ENCODE peak calls at places on chromosomes 13 and 19, in ten cellular contexts. J is activated gamma-delta T cell treated with anti-CD3 and anti-CD28 coated beads, Interleukin-2, amount 50 U/mL, for 16 hours; K is naive thymus-derived CD4-positive, alpha-beta T cell; L is iris pigment epithelial cell; Q is NT2/D1; U is T-helper 1 cell; G is AG04449; M is left kidney; O is fibroblast of villous mesenchyme; D is NK-92 treated with Interleukin-12 subunit alpha and Interleukin-12 subunit beta, amount 100 ng/mL, for 24 hours. B is an unnamed sample.

GRCh38 chr19:55624109-55625003 is at the start of gene ZNF784:
- DNase-seq in O (peak), J (peak), M (peak), K (peak), U (peak), L (peak), G (no peak), Q (peak), D (peak), B (peak)

GRCh38 chr13:114074671-114075315 is 57.6 kb downstream of the RASA3 start:
- DNase-seq in U (no peak), L (no peak), K (no peak), D (no peak), Q (no peak), O (no peak), G (no peak), M (no peak), J (no peak), B (no peak)

GRCh38 chr19:8208119-8208709 is 956 bp upstream of the CERS4 start:
- DNase-seq in Q (no peak), J (no peak), K (no peak), U (no peak), L (no peak), G (no peak), O (no peak), M (peak), D (no peak), B (no peak)

GRCh38 chr13:27372896-27373295 is 51.5 kb upstream of the GTF3A start:
- DNase-seq in M (peak), Q (no peak), G (no peak), D (no peak), O (no peak), K (no peak), J (no peak), L (no peak), U (no peak), B (peak)

GRCh38 chr19:58261600-58261967 is 17.2 kb upstream of the ZNF8 start:
- DNase-seq in D (no peak), G (no peak), U (no peak), M (no peak), K (no peak), L (no peak), J (no peak), O (no peak), Q (no peak), B (peak)

GRCh38 chr19:35352448-35353304 is 5.0 kb downstream of the FFAR1 start:
- DNase-seq in L (peak), U (peak), Q (peak), O (peak), D (peak), G (peak), K (peak), J (peak), M (peak), B (peak)

GRCh38 chr19:47549341-47549768 is 23.6 kb downstream of the ZNF541 start:
- DNase-seq in M (no peak), D (no peak), K (no peak), J (no peak), G (no peak), Q (no peak), U (no peak), L (no peak), O (no peak), B (no peak)

GRCh38 chr13:47481521-47481920 is 519.6 kb downstream of the SUCLA2 start:
- DNase-seq in M (no peak), G (no peak), D (no peak), J (no peak), L (no peak), Q (no peak), U (no peak), K (no peak), O (no peak), B (peak)

GRCh38 chr13:27820524-27821482 is 28.5 kb downstream of the GSX1 start:
- DNase-seq in J (no peak), O (no peak), G (no peak), D (no peak), L (no peak), K (no peak), U (no peak), Q (no peak), M (no peak), B (peak)

GRCh38 chr13:44347301-44347700 is 26.3 kb upstream of the SERP2 start:
- DNase-seq in Q (no peak), J (no peak), M (no peak), O (no peak), K (no peak), U (no peak), D (no peak), L (no peak), G (no peak), B (no peak)

GRCh38 chr13:110388141-110388943 is 81.3 kb downstream of the COL4A2 start:
- DNase-seq in M (peak), U (no peak), G (no peak), K (no peak), L (peak), O (peak), Q (no peak), D (no peak), J (no peak), B (peak)

GRCh38 chr19:50735869-50736268 is 12.7 kb downstream of the CLEC11A start:
- DNase-seq in M (no peak), O (no peak), K (no peak), J (no peak), D (no peak), U (no peak), Q (no peak), G (no peak), L (no peak), B (no peak)

GRCh38 chr19:2524361-2524839 is 48.5 kb downstream of the GADD45B start:
- DNase-seq in M (no peak), U (no peak), O (no peak), K (no peak), J (no peak), L (no peak), Q (no peak), D (no peak), G (no peak), B (no peak)

GRCh38 chr13:80436571-80437169 is 95.7 kb upstream of the SPRY2 start:
- DNase-seq in U (no peak), J (no peak), G (no peak), O (peak), L (no peak), K (no peak), M (peak), Q (no peak), D (no peak), B (no peak)

GRCh38 chr13:105518086-105518485 is 1017.4 kb downstream of the EFNB2 start:
- DNase-seq in Q (no peak), J (no peak), G (peak), L (peak), O (no peak), M (peak), D (no peak), K (no peak), U (no peak), B (no peak)

GRCh38 chr19:31639306-31639705 is 290.1 kb upstream of the TSHZ3 start:
- DNase-seq in D (no peak), M (no peak), Q (no peak), J (no peak), G (no peak), U (no peak), L (no peak), O (peak), K (no peak), B (peak)

GRCh38 chr13:77544365-77544764 is 8.9 kb downstream of the SCEL start:
- DNase-seq in O (no peak), J (no peak), L (peak), D (no peak), U (no peak), K (no peak), Q (no peak), G (no peak), M (peak), B (no peak)

GRCh38 chr13:93158565-93158964 is 68.0 kb upstream of the GPC6 start:
- DNase-seq in G (no peak), K (no peak), D (no peak), M (no peak), Q (no peak), L (no peak), O (no peak), U (no peak), J (no peak), B (no peak)

GRCh38 chr19:3466630-3467029 is 13.7 kb downstream of the SMIM24 start:
- DNase-seq in U (no peak), J (no peak), O (no peak), G (no peak), K (no peak), Q (no peak), D (no peak), M (no peak), L (no peak), B (no peak)

GRCh38 chr13:46378411-46378810 is 8.6 kb downstream of the RUBCNL start:
- DNase-seq in O (no peak), J (no peak), M (no peak), U (no peak), D (no peak), L (no peak), G (no peak), Q (no peak), K (no peak), B (no peak)

GRCh38 chr13:77448689-77449088 is 86.8 kb upstream of the SCEL start:
- DNase-seq in M (no peak), G (no peak), O (no peak), U (no peak), K (no peak), D (no peak), Q (peak), L (no peak), J (no peak), B (no peak)

GRCh38 chr19:16027528-16027927 is 48.8 kb upstream of the TPM4 start:
- DNase-seq in M (no peak), D (no peak), J (no peak), O (no peak), U (no peak), G (no peak), Q (no peak), K (no peak), L (no peak), B (peak)

GRCh38 chr19:45794627-45795026 is 2.0 kb upstream of the DMWD start:
- DNase-seq in Q (no peak), U (no peak), J (no peak), L (no peak), D (no peak), K (no peak), G (no peak), O (no peak), M (no peak), B (no peak)

GRCh38 chr13:27667946-27668345 is 46.3 kb downstream of the POLR1D start:
- DNase-seq in L (no peak), Q (no peak), K (no peak), D (no peak), G (no peak), O (peak), J (no peak), U (no peak), M (no peak), B (peak)

GRCh38 chr19:46493236-46494114 is 2.2 kb downstream of the PNMA8B start:
- DNase-seq in U (no peak), O (no peak), K (peak), M (peak), G (no peak), D (no peak), Q (no peak), L (peak), J (no peak), B (no peak)

GRCh38 chr13:110121312-110122083 is 185.5 kb downstream of the COL4A1 start:
- DNase-seq in U (no peak), K (no peak), J (no peak), M (no peak), G (no peak), L (no peak), O (no peak), Q (no peak), D (no peak), B (no peak)

GRCh38 chr19:44570984-44571684 is 41.7 kb upstream of the CEACAM20 start:
- DNase-seq in M (peak), J (peak), D (peak), K (peak), O (peak), G (peak), Q (peak), L (peak), U (peak), B (peak)

GRCh38 chr19:14119644-14120496 is 2.3 kb upstream of the PRKACA start:
- DNase-seq in U (no peak), O (no peak), M (no peak), K (no peak), D (no peak), L (no peak), Q (no peak), G (no peak), J (no peak), B (no peak)

GRCh38 chr13:24747248-24748151 is 16.5 kb upstream of the RNF17 start:
- DNase-seq in M (peak), G (no peak), L (peak), D (no peak), Q (no peak), O (peak), U (peak), J (no peak), K (no peak), B (no peak)

GRCh38 chr13:114112231-114112825 is 20.1 kb downstream of the RASA3 start:
- DNase-seq in O (no peak), G (no peak), D (no peak), J (no peak), K (no peak), L (peak), M (peak), Q (no peak), U (no peak), B (no peak)

GRCh38 chr19:40617961-40618360 is 16.8 kb downstream of the LTBP4 start:
- DNase-seq in D (no peak), K (no peak), O (no peak), Q (no peak), J (no peak), U (no peak), M (no peak), L (no peak), G (no peak), B (no peak)

GRCh38 chr13:45092668-45093067 is 27.6 kb upstream of the GTF2F2 start:
- DNase-seq in Q (no peak), U (no peak), G (no peak), J (no peak), D (no peak), L (no peak), O (no peak), K (no peak), M (no peak), B (peak)

GRCh38 chr13:94548382-94549240 is 47.3 kb downstream of the TGDS start:
- DNase-seq in O (peak), L (peak), J (peak), Q (peak), G (no peak), M (peak), D (peak), K (peak), U (peak), B (no peak)

GRCh38 chr13:112703935-112704633 is 14.2 kb downstream of the ATP11A start:
- DNase-seq in L (no peak), Q (no peak), O (no peak), M (peak), D (no peak), U (no peak), J (no peak), K (no peak), G (no peak), B (no peak)

GRCh38 chr13:93984876-93985275 is 494.6 kb downstream of the DCT start:
- DNase-seq in G (no peak), U (no peak), J (no peak), L (no peak), O (no peak), K (no peak), M (no peak), D (no peak), Q (no peak), B (no peak)

GRCh38 chr19:16850133-16850532 is 20.9 kb downstream of the SIN3B start:
- DNase-seq in J (no peak), G (peak), O (no peak), M (no peak), K (no peak), D (no peak), L (peak), Q (no peak), U (no peak), B (peak)

GRCh38 chr13:102983496-102983895 is 82.7 kb downstream of the SLC10A2 start:
- DNase-seq in J (no peak), Q (no peak), L (peak), M (no peak), K (no peak), D (no peak), U (no peak), G (no peak), O (peak), B (no peak)

GRCh38 chr13:30141773-30142501 is 165.4 kb downstream of the KATNAL1 start:
- DNase-seq in M (no peak), D (no peak), L (no peak), G (no peak), K (no peak), Q (no peak), J (no peak), O (no peak), U (no peak), B (no peak)

GRCh38 chr13:29674532-29674931 is 79.0 kb upstream of the SLC7A1 start:
- DNase-seq in U (no peak), D (no peak), J (no peak), G (no peak), K (no peak), M (peak), Q (no peak), O (peak), L (peak), B (no peak)

GRCh38 chr13:38024431-38024830 is 154.9 kb upstream of the TRPC4 start:
- DNase-seq in K (no peak), M (no peak), L (peak), D (no peak), O (peak), U (no peak), J (no peak), G (no peak), Q (no peak), B (peak)